ENCODE peak calls at places on chromosome 10, in five cellular contexts. U, O, V, J and T are unnamed samples.

GRCh38 chr10:24886281-24886680 is 66.1 kb downstream of the PRTFDC1 start:
- DNase-seq in U (no peak), O (no peak), V (no peak), J (no peak), T (no peak)

GRCh38 chr10:12348870-12349627 is at the start of gene CAMK1D:
- DNase-seq in U (peak), O (peak), V (peak), J (peak), T (peak)

GRCh38 chr10:131450220-131450765 is 138.8 kb upstream of the TCERG1L start:
- DNase-seq in U (no peak), O (no peak), V (no peak), J (no peak), T (no peak)

GRCh38 chr10:124193309-124193696 is 99.9 kb upstream of the CHST15 start:
- DNase-seq in U (no peak), O (no peak), V (no peak), J (no peak), T (no peak)

GRCh38 chr10:58695022-58695421 is 182.3 kb downstream of the BICC1 start:
- DNase-seq in U (no peak), O (no peak), V (peak), J (no peak), T (no peak)

GRCh38 chr10:125152646-125153368 is 7.6 kb downstream of the CTBP2 start:
- DNase-seq in U (no peak), O (peak), V (peak), J (no peak), T (no peak)

GRCh38 chr10:50556238-50557120 is 67.3 kb downstream of the SGMS1 start:
- DNase-seq in U (no peak), O (no peak), V (no peak), J (no peak), T (no peak)

GRCh38 chr10:3525832-3526449 is 259.1 kb downstream of the KLF6 start:
- DNase-seq in U (no peak), O (no peak), V (peak), J (no peak), T (peak)

GRCh38 chr10:24384954-24385353 is 176.0 kb downstream of the KIAA1217 start:
- DNase-seq in U (no peak), O (no peak), V (no peak), J (no peak), T (peak)

GRCh38 chr10:23001901-23002516 is 74.2 kb downstream of the ARMC3 start:
- DNase-seq in U (no peak), O (no peak), V (no peak), J (no peak), T (no peak)

GRCh38 chr10:10533417-10533816 is 484.3 kb upstream of the CELF2 start:
- DNase-seq in U (no peak), O (no peak), V (peak), J (no peak), T (peak)

GRCh38 chr10:74652664-74653063 is 173.7 kb upstream of the KAT6B start:
- DNase-seq in U (no peak), O (no peak), V (peak), J (no peak), T (no peak)

GRCh38 chr10:32095116-32095733 is 39.0 kb upstream of the KIF5B start:
- DNase-seq in U (no peak), O (no peak), V (no peak), J (no peak), T (peak)

GRCh38 chr10:124138195-124138882 is 44.9 kb upstream of the CHST15 start:
- DNase-seq in U (no peak), O (no peak), V (peak), J (no peak), T (peak)

GRCh38 chr10:90968448-90969086 is 47.7 kb upstream of the ANKRD1 start:
- DNase-seq in U (no peak), O (no peak), V (peak), J (no peak), T (peak)

GRCh38 chr10:32347363-32347735 is 391 bp upstream of the EPC1 start:
- DNase-seq in U (no peak), O (peak), V (no peak), J (no peak), T (no peak)

GRCh38 chr10:118564652-118565051 is 30.8 kb downstream of the PRLHR start:
- DNase-seq in U (no peak), O (peak), V (peak), J (no peak), T (peak)

GRCh38 chr10:22427890-22428571 is 82.7 kb downstream of the SPAG6 start:
- DNase-seq in U (no peak), O (peak), V (peak), J (no peak), T (peak)

GRCh38 chr10:82660983-82661382 is 786.0 kb downstream of the NRG3 start:
- DNase-seq in U (no peak), O (peak), V (peak), J (no peak), T (no peak)

GRCh38 chr10:28091913-28092312 is 93.0 kb upstream of the ODAD2 start:
- DNase-seq in U (no peak), O (no peak), V (no peak), J (no peak), T (no peak)

GRCh38 chr10:43089519-43089918 is 12.7 kb downstream of the RET start:
- DNase-seq in U (no peak), O (no peak), V (no peak), J (no peak), T (no peak)

GRCh38 chr10:91197044-91197651 is 23.3 kb upstream of the PCGF5 start:
- DNase-seq in U (no peak), O (no peak), V (no peak), J (no peak), T (peak)

GRCh38 chr10:27372095-27372494 is 131.5 kb upstream of the ACBD5 start:
- DNase-seq in U (no peak), O (no peak), V (peak), J (no peak), T (no peak)

GRCh38 chr10:115171392-115171960 is 78.3 kb downstream of the ATRNL1 start:
- DNase-seq in U (no peak), O (no peak), V (peak), J (no peak), T (peak)

GRCh38 chr10:51804861-51805260 is 105.5 kb upstream of the CSTF2T start:
- DNase-seq in U (no peak), O (no peak), V (peak), J (no peak), T (peak)

GRCh38 chr10:70722820-70723424 is 50.6 kb downstream of the ADAMTS14 start:
- DNase-seq in U (no peak), O (no peak), V (peak), J (no peak), T (peak)

GRCh38 chr10:33136781-33137180 is 178.8 kb upstream of the ITGB1 start:
- DNase-seq in U (peak), O (no peak), V (peak), J (no peak), T (peak)

GRCh38 chr10:49106451-49106850 is 8.9 kb downstream of the VSTM4 start:
- DNase-seq in U (no peak), O (no peak), V (no peak), J (no peak), T (no peak)

GRCh38 chr10:89389254-89389653 is 3.2 kb upstream of the IFIT1 start:
- DNase-seq in U (peak), O (no peak), V (peak), J (peak), T (peak)

GRCh38 chr10:132382231-132382922 is 14.6 kb upstream of the PWWP2B start:
- DNase-seq in U (no peak), O (no peak), V (peak), J (no peak), T (no peak)

GRCh38 chr10:52451817-52452216 is 137.7 kb downstream of the DKK1 start:
- DNase-seq in U (no peak), O (no peak), V (peak), J (no peak), T (peak)

GRCh38 chr10:113135025-113135424 is 185.0 kb downstream of the TCF7L2 start:
- DNase-seq in U (no peak), O (no peak), V (no peak), J (no peak), T (no peak)

GRCh38 chr10:79937661-79938226 is 11.2 kb downstream of the SFTPD start:
- DNase-seq in U (no peak), O (no peak), V (no peak), J (no peak), T (no peak)

GRCh38 chr10:104309980-104310978 is 28.0 kb downstream of the ITPRIP start:
- DNase-seq in U (no peak), O (no peak), V (peak), J (no peak), T (no peak)

GRCh38 chr10:124152139-124152780 is 58.9 kb upstream of the CHST15 start:
- DNase-seq in U (no peak), O (peak), V (peak), J (no peak), T (peak)

GRCh38 chr10:21978191-21978862 is 25.2 kb downstream of the DNAJC1 start:
- DNase-seq in U (no peak), O (no peak), V (peak), J (no peak), T (peak)

GRCh38 chr10:113991091-113991860 is 52.4 kb upstream of the ADRB1 start:
- DNase-seq in U (no peak), O (no peak), V (peak), J (no peak), T (peak)